ENCODE peak calls at places on chromosomes 12 and 14, in eight cellular contexts. One of them, this sample, is unnamed.

GRCh38 chr14:68291820-68292219 is 472.2 kb downstream of the RAD51B start:
- DNase-seq in progenitor cell of endocrine pancreas: no peak
- DNase-seq in neural crest cell: no peak
- DNase-seq in A673: no peak
- DNase-seq in GM13976: no peak
- DNase-seq in H9: peak
- DNase-seq in PC-3: peak
- DNase-seq in MCF 10A: no peak
- DNase-seq in this sample: no peak

GRCh38 chr12:57124259-57124877 is 3.9 kb upstream of the LRP1 start:
- DNase-seq in progenitor cell of endocrine pancreas: peak
- DNase-seq in neural crest cell: peak
- DNase-seq in A673: peak
- DNase-seq in GM13976: peak
- DNase-seq in H9: peak
- DNase-seq in PC-3: peak
- DNase-seq in MCF 10A: peak
- DNase-seq in this sample: peak

GRCh38 chr12:130685850-130686249 is 30.2 kb downstream of the RIMBP2 start:
- DNase-seq in progenitor cell of endocrine pancreas: no peak
- DNase-seq in neural crest cell: no peak
- DNase-seq in A673: no peak
- DNase-seq in GM13976: no peak
- DNase-seq in H9: no peak
- DNase-seq in PC-3: no peak
- DNase-seq in MCF 10A: no peak
- DNase-seq in this sample: no peak

GRCh38 chr14:104227806-104228205 is 89.4 kb downstream of the KIF26A start:
- DNase-seq in progenitor cell of endocrine pancreas: no peak
- DNase-seq in neural crest cell: no peak
- DNase-seq in A673: no peak
- DNase-seq in GM13976: no peak
- DNase-seq in H9: no peak
- DNase-seq in PC-3: no peak
- DNase-seq in MCF 10A: no peak
- DNase-seq in this sample: no peak

GRCh38 chr14:55973285-55973800 is 144.9 kb upstream of the PELI2 start:
- DNase-seq in progenitor cell of endocrine pancreas: no peak
- DNase-seq in neural crest cell: no peak
- DNase-seq in A673: no peak
- DNase-seq in GM13976: no peak
- DNase-seq in H9: no peak
- DNase-seq in PC-3: no peak
- DNase-seq in MCF 10A: no peak
- DNase-seq in this sample: no peak

GRCh38 chr14:89011727-89012271 is 187.3 kb downstream of the TTC8 start:
- DNase-seq in progenitor cell of endocrine pancreas: no peak
- DNase-seq in neural crest cell: no peak
- DNase-seq in A673: no peak
- DNase-seq in GM13976: no peak
- DNase-seq in H9: no peak
- DNase-seq in PC-3: no peak
- DNase-seq in MCF 10A: no peak
- DNase-seq in this sample: no peak

GRCh38 chr14:59632381-59632780 is 55.8 kb upstream of the CCDC175 start:
- DNase-seq in progenitor cell of endocrine pancreas: no peak
- DNase-seq in neural crest cell: peak
- DNase-seq in A673: peak
- DNase-seq in GM13976: peak
- DNase-seq in H9: peak
- DNase-seq in PC-3: peak
- DNase-seq in MCF 10A: peak
- DNase-seq in this sample: no peak

GRCh38 chr14:101843665-101844064 is 82.2 kb downstream of the PPP2R5C start:
- DNase-seq in progenitor cell of endocrine pancreas: no peak
- DNase-seq in neural crest cell: no peak
- DNase-seq in A673: no peak
- DNase-seq in GM13976: peak
- DNase-seq in H9: no peak
- DNase-seq in PC-3: peak
- DNase-seq in MCF 10A: no peak
- DNase-seq in this sample: no peak

GRCh38 chr12:15256760-15257159 is 35.5 kb upstream of the RERG start:
- DNase-seq in progenitor cell of endocrine pancreas: no peak
- DNase-seq in neural crest cell: no peak
- DNase-seq in A673: no peak
- DNase-seq in GM13976: no peak
- DNase-seq in H9: no peak
- DNase-seq in PC-3: no peak
- DNase-seq in MCF 10A: peak
- DNase-seq in this sample: no peak

GRCh38 chr14:44873536-44873935 is 88.2 kb downstream of the KLHL28 start:
- DNase-seq in progenitor cell of endocrine pancreas: no peak
- DNase-seq in neural crest cell: no peak
- DNase-seq in A673: no peak
- DNase-seq in GM13976: no peak
- DNase-seq in H9: peak
- DNase-seq in PC-3: no peak
- DNase-seq in MCF 10A: no peak
- DNase-seq in this sample: no peak

GRCh38 chr12:131421506-131422184 is 289.2 kb upstream of the SFSWAP start:
- DNase-seq in progenitor cell of endocrine pancreas: no peak
- DNase-seq in neural crest cell: no peak
- DNase-seq in A673: no peak
- DNase-seq in GM13976: no peak
- DNase-seq in H9: no peak
- DNase-seq in PC-3: no peak
- DNase-seq in MCF 10A: no peak
- DNase-seq in this sample: no peak

GRCh38 chr14:91413547-91414474 is 3.8 kb downstream of the CCDC88C start:
- DNase-seq in progenitor cell of endocrine pancreas: peak
- DNase-seq in neural crest cell: no peak
- DNase-seq in A673: no peak
- DNase-seq in GM13976: no peak
- DNase-seq in H9: peak
- DNase-seq in PC-3: no peak
- DNase-seq in MCF 10A: peak
- DNase-seq in this sample: no peak

GRCh38 chr12:112170376-112170775 is 45.0 kb downstream of the TRAFD1 start:
- DNase-seq in progenitor cell of endocrine pancreas: no peak
- DNase-seq in neural crest cell: no peak
- DNase-seq in A673: peak
- DNase-seq in GM13976: peak
- DNase-seq in H9: no peak
- DNase-seq in PC-3: peak
- DNase-seq in MCF 10A: peak
- DNase-seq in this sample: no peak

GRCh38 chr12:131694116-131694838 is 16.6 kb upstream of the SFSWAP start:
- DNase-seq in progenitor cell of endocrine pancreas: no peak
- DNase-seq in neural crest cell: no peak
- DNase-seq in A673: no peak
- DNase-seq in GM13976: no peak
- DNase-seq in H9: no peak
- DNase-seq in PC-3: no peak
- DNase-seq in MCF 10A: no peak
- DNase-seq in this sample: no peak

GRCh38 chr14:93859957-93860356 is 67.2 kb upstream of the FAM181A start:
- DNase-seq in progenitor cell of endocrine pancreas: no peak
- DNase-seq in neural crest cell: no peak
- DNase-seq in A673: peak
- DNase-seq in GM13976: no peak
- DNase-seq in H9: no peak
- DNase-seq in PC-3: no peak
- DNase-seq in MCF 10A: peak
- DNase-seq in this sample: no peak

GRCh38 chr12:59182191-59182590 is 261.9 kb upstream of the LRIG3 start:
- DNase-seq in progenitor cell of endocrine pancreas: no peak
- DNase-seq in neural crest cell: no peak
- DNase-seq in A673: no peak
- DNase-seq in GM13976: peak
- DNase-seq in H9: no peak
- DNase-seq in PC-3: no peak
- DNase-seq in MCF 10A: no peak
- DNase-seq in this sample: no peak

GRCh38 chr12:12016284-12017100 is 54.2 kb upstream of the BCL2L14 start:
- DNase-seq in progenitor cell of endocrine pancreas: no peak
- DNase-seq in neural crest cell: no peak
- DNase-seq in A673: no peak
- DNase-seq in GM13976: no peak
- DNase-seq in H9: no peak
- DNase-seq in PC-3: no peak
- DNase-seq in MCF 10A: no peak
- DNase-seq in this sample: no peak

DNA sequence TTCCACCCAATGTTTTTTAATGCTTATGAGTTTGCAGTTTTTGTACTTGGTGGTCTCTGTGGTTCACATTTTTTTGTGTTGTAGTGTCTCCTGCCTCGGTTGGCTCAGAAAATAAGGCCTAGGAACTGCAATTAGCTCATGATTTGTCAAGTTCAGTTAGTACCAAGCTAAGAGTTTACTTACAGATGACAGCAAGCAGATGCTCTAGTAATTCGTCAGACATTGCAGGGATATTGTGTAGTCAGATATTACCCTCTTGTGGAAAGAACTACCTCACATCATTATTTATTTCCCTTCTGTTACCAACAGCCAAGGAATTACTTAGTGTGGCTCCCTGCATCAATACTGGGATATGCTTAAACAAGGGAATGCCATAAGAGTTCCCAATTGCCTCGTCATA is 14.6 kb downstream of the DYRK2 start:
- DNase-seq in progenitor cell of endocrine pancreas: no peak
- DNase-seq in neural crest cell: no peak
- DNase-seq in A673: no peak
- DNase-seq in GM13976: no peak
- DNase-seq in H9: no peak
- DNase-seq in PC-3: no peak
- DNase-seq in MCF 10A: no peak
- DNase-seq in this sample: no peak
- TF ChIP-seq CTCF in progenitor cell of endocrine pancreas: no peak
- TF ChIP-seq CTCF in neural crest cell: no peak
- TF ChIP-seq CTCF in A673: no peak
- TF ChIP-seq CTCF in GM13976: no peak
- TF ChIP-seq CTCF in H9: no peak
- TF ChIP-seq CTCF in PC-3: no peak
- TF ChIP-seq CTCF in MCF 10A: no peak
- TF ChIP-seq CTCF in this sample: no peak

GRCh38 chr12:122982963-122983788 is 2.7 kb downstream of the ARL6IP4 start:
- DNase-seq in progenitor cell of endocrine pancreas: no peak
- DNase-seq in neural crest cell: no peak
- DNase-seq in A673: no peak
- DNase-seq in GM13976: no peak
- DNase-seq in H9: no peak
- DNase-seq in PC-3: no peak
- DNase-seq in MCF 10A: no peak
- DNase-seq in this sample: no peak

GRCh38 chr12:122986258-122986871 is 5.9 kb downstream of the ARL6IP4 start:
- DNase-seq in progenitor cell of endocrine pancreas: no peak
- DNase-seq in neural crest cell: no peak
- DNase-seq in A673: no peak
- DNase-seq in GM13976: no peak
- DNase-seq in H9: no peak
- DNase-seq in PC-3: no peak
- DNase-seq in MCF 10A: no peak
- DNase-seq in this sample: no peak

GRCh38 chr12:122983789-122984515 is 3.5 kb downstream of the ARL6IP4 start:
- DNase-seq in progenitor cell of endocrine pancreas: no peak
- DNase-seq in neural crest cell: no peak
- DNase-seq in A673: no peak
- DNase-seq in GM13976: no peak
- DNase-seq in H9: no peak
- DNase-seq in PC-3: no peak
- DNase-seq in MCF 10A: no peak
- DNase-seq in this sample: no peak

GRCh38 chr12:122985590-122986257 is 5.2 kb downstream of the ARL6IP4 start:
- DNase-seq in progenitor cell of endocrine pancreas: no peak
- DNase-seq in neural crest cell: no peak
- DNase-seq in A673: no peak
- DNase-seq in GM13976: no peak
- DNase-seq in H9: no peak
- DNase-seq in PC-3: no peak
- DNase-seq in MCF 10A: no peak
- DNase-seq in this sample: no peak

GRCh38 chr12:122984612-122985358 is 4.3 kb downstream of the ARL6IP4 start:
- DNase-seq in progenitor cell of endocrine pancreas: no peak
- DNase-seq in neural crest cell: peak
- DNase-seq in A673: no peak
- DNase-seq in GM13976: no peak
- DNase-seq in H9: no peak
- DNase-seq in PC-3: no peak
- DNase-seq in MCF 10A: no peak
- DNase-seq in this sample: no peak
- TF ChIP-seq CTCF in progenitor cell of endocrine pancreas: no peak
- TF ChIP-seq CTCF in neural crest cell: no peak
- TF ChIP-seq CTCF in A673: no peak
- TF ChIP-seq CTCF in GM13976: no peak
- TF ChIP-seq CTCF in H9: no peak
- TF ChIP-seq CTCF in PC-3: no peak
- TF ChIP-seq CTCF in MCF 10A: no peak
- TF ChIP-seq CTCF in this sample: no peak

DNA sequence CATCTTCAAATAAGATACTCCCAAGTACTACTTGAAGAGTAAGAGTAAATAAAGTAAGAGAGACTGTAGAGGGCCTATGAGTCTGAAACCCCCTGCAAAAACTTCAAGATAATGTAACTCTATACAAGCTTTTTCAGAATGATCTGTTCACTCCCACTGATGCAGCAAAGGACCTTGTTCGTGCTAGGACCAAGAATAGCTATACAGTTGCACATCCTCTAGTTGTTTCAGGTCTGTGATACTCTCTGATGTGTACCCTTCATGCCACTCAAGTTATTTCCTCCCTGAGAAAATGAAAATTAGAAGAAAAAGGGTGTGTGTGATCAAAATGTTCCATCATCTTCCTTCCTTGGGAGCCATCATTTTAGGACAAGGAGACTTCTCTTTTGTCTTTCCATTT is 204.4 kb downstream of the ALX1 start:
- DNase-seq in progenitor cell of endocrine pancreas: no peak
- DNase-seq in neural crest cell: no peak
- DNase-seq in A673: no peak
- DNase-seq in GM13976: no peak
- DNase-seq in H9: no peak
- DNase-seq in PC-3: no peak
- DNase-seq in MCF 10A: no peak
- DNase-seq in this sample: no peak
- TF ChIP-seq CTCF in progenitor cell of endocrine pancreas: no peak
- TF ChIP-seq CTCF in neural crest cell: no peak
- TF ChIP-seq CTCF in A673: no peak
- TF ChIP-seq CTCF in GM13976: no peak
- TF ChIP-seq CTCF in H9: no peak
- TF ChIP-seq CTCF in PC-3: no peak
- TF ChIP-seq CTCF in MCF 10A: no peak
- TF ChIP-seq CTCF in this sample: no peak

DNA sequence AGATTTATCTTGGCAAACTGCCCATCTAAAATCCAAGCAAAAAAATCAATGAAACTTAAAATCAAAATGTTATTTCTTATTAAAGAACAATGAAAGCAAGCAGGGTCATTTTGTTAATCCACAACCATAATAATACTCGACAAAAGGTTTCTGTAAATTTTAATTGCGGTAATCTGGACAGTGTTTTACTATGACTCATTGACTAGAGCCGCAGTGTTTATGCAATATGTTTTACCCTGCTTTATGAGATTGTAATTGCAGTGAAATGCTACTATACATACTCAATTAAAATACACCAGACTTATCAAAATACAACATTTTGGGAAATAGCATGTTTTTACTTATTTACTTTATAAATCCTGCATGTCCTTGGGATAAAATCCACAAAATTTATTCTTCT is 12.9 kb upstream of the LGR5 start:
- DNase-seq in progenitor cell of endocrine pancreas: no peak
- DNase-seq in neural crest cell: no peak
- DNase-seq in A673: no peak
- DNase-seq in GM13976: no peak
- DNase-seq in H9: no peak
- DNase-seq in PC-3: peak
- DNase-seq in MCF 10A: peak
- DNase-seq in this sample: no peak
- TF ChIP-seq CTCF in progenitor cell of endocrine pancreas: no peak
- TF ChIP-seq CTCF in neural crest cell: no peak
- TF ChIP-seq CTCF in A673: no peak
- TF ChIP-seq CTCF in GM13976: no peak
- TF ChIP-seq CTCF in H9: no peak
- TF ChIP-seq CTCF in PC-3: no peak
- TF ChIP-seq CTCF in MCF 10A: no peak
- TF ChIP-seq CTCF in this sample: no peak